ENCODE peak calls at places on chromosomes 6 and 20, in four cellular contexts. W, S, R and P are unnamed samples.

GRCh38 chr6:1792989-1793388 is 183.3 kb downstream of the FOXC1 start:
- DNase-seq in W (no peak), S (peak), R (no peak), P (peak)

GRCh38 chr6:12472601-12473038 is 182.5 kb downstream of the EDN1 start:
- DNase-seq in W (no peak), S (peak), R (no peak), P (no peak)

GRCh38 chr20:43536817-43537440 is 21.9 kb upstream of the SGK2 start:
- DNase-seq in W (no peak), S (no peak), R (no peak), P (no peak)

GRCh38 chr6:15892369-15892768 is 229.5 kb upstream of the DTNBP1 start:
- DNase-seq in W (no peak), S (no peak), R (no peak), P (no peak)

GRCh38 chr20:62953839-62954703 is 1.6 kb downstream of the SLC17A9 start:
- DNase-seq in W (peak), S (peak), R (no peak), P (peak)

GRCh38 chr6:74410630-74411029 is 714.6 kb downstream of the CD109 start:
- DNase-seq in W (no peak), S (peak), R (no peak), P (no peak)

GRCh38 chr6:166194885-166195860 is 27.5 kb upstream of the TBXT start:
- DNase-seq in W (no peak), S (no peak), R (no peak), P (no peak)

GRCh38 chr6:13404115-13404891 is 76.0 kb upstream of the TBC1D7 start:
- DNase-seq in W (no peak), S (peak), R (no peak), P (no peak)

GRCh38 chr6:19836799-19837510 is at the start of gene ID4:
- DNase-seq in W (no peak), S (peak), R (peak), P (peak)

GRCh38 chr6:54244430-54244829 is 63.8 kb upstream of the TINAG start:
- DNase-seq in W (no peak), S (no peak), R (no peak), P (peak)